ENCODE peak calls at places on chromosomes 11 and 22, in seven cellular contexts. L, Q, G, A, I, E and S are unnamed samples. For H3K27me3, the result is how much of the 10 kb centered on the place peaks cover.

GRCh38 chr11:111631666-111632039 is 29.4 kb downstream of the SIK2 start:
- DNase-seq in L (no peak), Q (no peak), G (no peak), A (peak), I (no peak), E (no peak), S (no peak)

GRCh38 chr22:44355688-44356070 is 42.9 kb upstream of the SHISAL1 start:
- DNase-seq in L (no peak), Q (no peak), G (no peak), A (no peak), I (no peak), E (no peak), S (no peak)

GRCh38 chr22:36184433-36185035 is 17.1 kb downstream of the APOL4 start:
- DNase-seq in L (no peak), Q (no peak), G (no peak), A (no peak), I (no peak), E (no peak), S (no peak)

GRCh38 chr22:24542641-24543040 is 12.3 kb downstream of the GUCD1 start:
- DNase-seq in L (no peak), Q (no peak), G (no peak), A (no peak), I (no peak), E (no peak), S (no peak)

GRCh38 chr11:104968365-104968855 is at the start of gene CASP4:
- DNase-seq in L (peak), Q (peak), G (no peak), A (peak), I (peak), E (no peak), S (no peak)

GRCh38 chr11:44927174-44927661 is 23.5 kb downstream of the TP53I11 start:
- DNase-seq in L (peak), Q (no peak), G (peak), A (peak), I (peak), E (peak), S (peak)

GRCh38 chr22:49853981-49854791 is 542 bp downstream of the ZBED4 start:
- DNase-seq in L (no peak), Q (no peak), G (peak), A (no peak), I (peak), E (peak), S (no peak)

GRCh38 chr11:66637557-66638176 is 836 bp upstream of the RBM4 start:
- DNase-seq in L (no peak), Q (no peak), G (peak), A (no peak), I (no peak), E (no peak), S (no peak)

GRCh38 chr22:44847892-44848291 is 95.5 kb downstream of the ARHGAP8 start:
- DNase-seq in L (no peak), Q (no peak), G (no peak), A (no peak), I (no peak), E (no peak), S (no peak)

GRCh38 chr22:27433585-27434190 is 367.9 kb downstream of the MN1 start:
- DNase-seq in L (no peak), Q (no peak), G (no peak), A (no peak), I (no peak), E (no peak), S (no peak)

GRCh38 chr22:29071261-29072045 is 1.4 kb upstream of the KREMEN1 start:
- DNase-seq in L (no peak), Q (no peak), G (peak), A (peak), I (no peak), E (peak), S (no peak)
- TF ChIP-seq YY1 in L (no peak), Q (no peak), G (no peak), A (peak), I (no peak), E (no peak), S (no peak)

GRCh38 chr22:30441088-30441487 is 15.5 kb downstream of the MTFP1 start:
- DNase-seq in L (no peak), Q (no peak), G (no peak), A (no peak), I (no peak), E (no peak), S (no peak)

GRCh38 chr22:30439836-30440235 is 14.3 kb downstream of the MTFP1 start:
- DNase-seq in L (no peak), Q (no peak), G (no peak), A (no peak), I (no peak), E (no peak), S (no peak)

GRCh38 chr22:30444632-30445437 is 19.3 kb downstream of the MTFP1 start:
- DNase-seq in L (peak), Q (no peak), G (peak), A (peak), I (peak), E (peak), S (peak)

GRCh38 chr22:30445438-30445936 is 19.9 kb downstream of the MTFP1 start:
- DNase-seq in L (no peak), Q (no peak), G (no peak), A (peak), I (no peak), E (no peak), S (no peak)
- H3K27me3 ChIP-seq in L (under half), Q (under half), G (under half), A (under half), I (under half), E (under half), S (under half)

GRCh38 chr11:115181480-115181879 is 322.7 kb downstream of the CADM1 start:
- DNase-seq in L (no peak), Q (no peak), G (no peak), A (no peak), I (no peak), E (no peak), S (no peak)
- TF ChIP-seq YY1 in L (no peak), Q (no peak), G (no peak), A (no peak), I (no peak), E (no peak), S (no peak)

DNA sequence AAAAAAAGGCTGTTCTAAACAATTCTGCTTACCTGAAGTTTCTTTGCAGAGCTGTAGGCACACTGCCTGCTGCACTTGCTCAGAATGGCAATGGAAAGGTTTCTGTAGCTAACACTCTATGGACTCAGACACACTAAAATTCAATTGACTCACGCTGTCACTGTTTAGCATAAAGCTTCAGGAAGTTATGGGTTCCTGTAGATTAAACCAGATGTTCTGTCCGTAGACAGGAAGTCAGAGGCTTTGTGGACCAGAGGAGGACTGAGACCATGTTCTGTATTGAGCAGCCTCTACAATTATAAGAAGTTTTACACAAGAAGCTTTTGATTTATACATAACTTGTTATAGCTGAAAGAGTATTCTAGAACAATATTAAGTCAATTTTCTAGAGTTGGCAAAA is 70.4 kb downstream of the GLYATL1 start:
- DNase-seq in L (no peak), Q (no peak), G (no peak), A (no peak), I (no peak), E (no peak), S (no peak)
- H3K27me3 ChIP-seq in L (under half), Q (under half), G (under half), A (under half), I (under half), E (under half), S (under half)

GRCh38 chr22:39518124-39518786 is 2.1 kb upstream of the ATF4 start:
- DNase-seq in L (no peak), Q (no peak), G (no peak), A (no peak), I (no peak), E (no peak), S (no peak)
- TF ChIP-seq YY1 in L (no peak), Q (no peak), G (no peak), A (no peak), I (no peak), E (no peak), S (no peak)

DNA sequence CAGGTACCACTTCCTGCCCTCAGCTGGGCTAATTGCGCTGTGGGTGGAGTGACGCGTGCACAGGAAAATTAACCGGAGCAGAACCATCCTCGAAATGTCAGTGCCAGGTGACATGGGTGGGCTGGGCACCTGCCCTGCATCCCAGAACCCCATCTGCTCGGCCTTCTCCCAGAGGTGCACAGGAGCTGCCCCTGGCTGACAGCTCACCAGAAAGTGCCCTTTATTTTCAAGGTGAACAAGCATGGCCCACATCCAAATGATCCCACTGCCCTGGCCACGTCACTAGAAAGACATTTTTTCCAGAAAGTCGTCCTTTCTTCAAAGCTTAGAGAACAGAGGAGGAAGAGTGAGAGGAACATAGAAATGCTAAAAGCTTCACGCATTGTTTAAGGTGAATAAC is 4.1 kb upstream of the ELFN2 start:
- DNase-seq in L (peak), Q (no peak), G (no peak), A (peak), I (no peak), E (no peak), S (no peak)
- H3K27me3 ChIP-seq in L (under half), Q (under half), G (under half), A (half or more), I (under half), E (under half), S (under half)